ENCODE peak calls at places on chromosomes 5 and 9, in ten cellular contexts. L is endothelial cell, J is GM12865, Q is endodermal cell, Y is ovary, G is B cell, I is stomach, O is brain microvascular endothelial cell, V is progenitor cell of endocrine pancreas, P is fibroblast of lung. K is an unnamed sample.

GRCh38 chr5:140348104-140348503 is 1.7 kb upstream of the HBEGF start:
- DNase-seq in L (no peak), J (no peak), Q (no peak), Y (no peak), G (no peak), I (no peak), O (no peak), V (no peak), P (no peak), K (no peak)

GRCh38 chr5:172561151-172561550 is 79.9 kb upstream of the NEURL1B start:
- DNase-seq in L (no peak), J (no peak), Q (no peak), Y (no peak), G (no peak), I (no peak), O (no peak), V (no peak), P (peak), K (no peak)

GRCh38 chr5:78741014-78741413 is 92.4 kb upstream of the LHFPL2 start:
- DNase-seq in L (no peak), J (no peak), Q (no peak), Y (no peak), G (no peak), I (no peak), O (no peak), V (no peak), P (no peak), K (no peak)

GRCh38 chr9:128001411-128002298 is 20.9 kb upstream of the EEIG1 start:
- DNase-seq in L (no peak), J (no peak), Q (peak), Y (no peak), G (no peak), I (peak), O (peak), V (no peak), P (peak), K (no peak)

GRCh38 chr5:144356489-144356888 is 185.8 kb downstream of the KCTD16 start:
- DNase-seq in L (no peak), J (no peak), Q (no peak), Y (no peak), G (no peak), I (no peak), O (no peak), V (no peak), P (no peak), K (no peak)

GRCh38 chr5:32329395-32329834 is 16.7 kb upstream of the MTMR12 start:
- DNase-seq in L (peak), J (peak), Q (peak), Y (peak), G (peak), I (peak), O (peak), V (no peak), P (peak), K (peak)

GRCh38 chr5:134965271-134965825 is 2.4 kb upstream of the CATSPER3 start:
- DNase-seq in L (no peak), J (no peak), Q (no peak), Y (no peak), G (no peak), I (no peak), O (no peak), V (no peak), P (no peak), K (no peak)

GRCh38 chr9:13424204-13424603 is 144.7 kb upstream of the MPDZ start:
- DNase-seq in L (no peak), J (no peak), Q (no peak), Y (no peak), G (no peak), I (no peak), O (no peak), V (no peak), P (no peak), K (no peak)

GRCh38 chr5:40676643-40677333 is 2.9 kb upstream of the PTGER4 start:
- DNase-seq in L (no peak), J (no peak), Q (peak), Y (no peak), G (no peak), I (no peak), O (peak), V (no peak), P (peak), K (no peak)

GRCh38 chr5:133985540-133986180 is 17.2 kb upstream of the C5orf15 start:
- DNase-seq in L (no peak), J (no peak), Q (no peak), Y (no peak), G (no peak), I (no peak), O (no peak), V (no peak), P (no peak), K (no peak)

GRCh38 chr9:133050142-133050541 is 11.6 kb upstream of the CEL start:
- DNase-seq in L (no peak), J (no peak), Q (no peak), Y (no peak), G (no peak), I (no peak), O (peak), V (no peak), P (peak), K (no peak)

GRCh38 chr5:61915646-61916045 is 390.4 kb upstream of the KIF2A start:
- DNase-seq in L (no peak), J (no peak), Q (peak), Y (no peak), G (no peak), I (no peak), O (no peak), V (no peak), P (no peak), K (no peak)

GRCh38 chr9:20513126-20513913 is 109.0 kb downstream of the MLLT3 start:
- DNase-seq in L (no peak), J (no peak), Q (no peak), Y (no peak), G (no peak), I (no peak), O (peak), V (no peak), P (peak), K (no peak)

GRCh38 chr9:125160750-125161149 is 17.4 kb upstream of the SCAI start:
- DNase-seq in L (no peak), J (no peak), Q (no peak), Y (no peak), G (no peak), I (no peak), O (no peak), V (no peak), P (no peak), K (no peak)

GRCh38 chr5:80713640-80714039 is 58.9 kb upstream of the DHFR start:
- DNase-seq in L (no peak), J (no peak), Q (no peak), Y (no peak), G (no peak), I (no peak), O (no peak), V (no peak), P (no peak), K (no peak)

GRCh38 chr5:91224969-91225368 is 158.1 kb downstream of the ARRDC3 start:
- DNase-seq in L (no peak), J (peak), Q (no peak), Y (no peak), G (no peak), I (no peak), O (no peak), V (no peak), P (peak), K (no peak)

GRCh38 chr5:17018871-17019270 is 82.8 kb upstream of the MYO10 start:
- DNase-seq in L (no peak), J (no peak), Q (no peak), Y (no peak), G (no peak), I (no peak), O (no peak), V (no peak), P (no peak), K (no peak)

GRCh38 chr5:108345541-108346171 is 36.2 kb downstream of the FBXL17 start:
- DNase-seq in L (no peak), J (peak), Q (no peak), Y (no peak), G (peak), I (no peak), O (no peak), V (no peak), P (peak), K (peak)

GRCh38 chr9:114367406-114367805 is 20.4 kb downstream of the AKNA start:
- DNase-seq in L (no peak), J (no peak), Q (no peak), Y (no peak), G (no peak), I (no peak), O (no peak), V (no peak), P (no peak), K (no peak)

GRCh38 chr9:128271112-128271511 is 4.7 kb downstream of the GOLGA2 start:
- DNase-seq in L (no peak), J (no peak), Q (peak), Y (no peak), G (no peak), I (peak), O (no peak), V (no peak), P (no peak), K (no peak)

GRCh38 chr5:65767565-65767964 is 45.6 kb downstream of the NLN start:
- DNase-seq in L (no peak), J (no peak), Q (no peak), Y (no peak), G (no peak), I (no peak), O (no peak), V (no peak), P (no peak), K (no peak)

GRCh38 chr5:111859533-111860270 is 102.7 kb upstream of the NREP start:
- DNase-seq in L (no peak), J (no peak), Q (no peak), Y (no peak), G (no peak), I (no peak), O (peak), V (no peak), P (peak), K (no peak)

GRCh38 chr9:98520221-98520920 is 188.4 kb downstream of the GABBR2 start:
- DNase-seq in L (no peak), J (no peak), Q (peak), Y (no peak), G (no peak), I (no peak), O (no peak), V (no peak), P (peak), K (no peak)

GRCh38 chr9:34990908-34991832 is 1.6 kb downstream of the DNAJB5 start:
- DNase-seq in L (no peak), J (peak), Q (peak), Y (no peak), G (no peak), I (no peak), O (no peak), V (no peak), P (no peak), K (no peak)

GRCh38 chr5:139140631-139141071 is 57.5 kb downstream of the SIL1 start:
- DNase-seq in L (no peak), J (peak), Q (no peak), Y (no peak), G (no peak), I (no peak), O (no peak), V (no peak), P (peak), K (no peak)

GRCh38 chr9:135015096-135015495 is 72.4 kb upstream of the OLFM1 start:
- DNase-seq in L (no peak), J (no peak), Q (no peak), Y (no peak), G (no peak), I (no peak), O (no peak), V (no peak), P (no peak), K (no peak)

GRCh38 chr5:39164016-39164415 is 55.3 kb downstream of the FYB1 start:
- DNase-seq in L (no peak), J (no peak), Q (no peak), Y (no peak), G (no peak), I (no peak), O (no peak), V (no peak), P (no peak), K (no peak)

GRCh38 chr9:16319646-16320045 is 550.8 kb downstream of the BNC2 start:
- DNase-seq in L (no peak), J (no peak), Q (no peak), Y (no peak), G (no peak), I (no peak), O (no peak), V (no peak), P (no peak), K (no peak)

GRCh38 chr5:141960449-141961323 is 2.7 kb upstream of the PCDH12 start:
- DNase-seq in L (peak), J (peak), Q (peak), Y (peak), G (peak), I (peak), O (peak), V (peak), P (peak), K (peak)

GRCh38 chr5:103582364-103582763 is 19.8 kb upstream of the NUDT12 start:
- DNase-seq in L (peak), J (peak), Q (peak), Y (no peak), G (no peak), I (no peak), O (peak), V (no peak), P (peak), K (peak)

GRCh38 chr9:114339130-114339908 is 9.7 kb downstream of the ORM2 start:
- DNase-seq in L (peak), J (peak), Q (peak), Y (peak), G (peak), I (peak), O (peak), V (peak), P (peak), K (peak)

GRCh38 chr9:132584616-132585560 is 2.5 kb downstream of the BARHL1 start:
- DNase-seq in L (no peak), J (no peak), Q (peak), Y (no peak), G (no peak), I (no peak), O (no peak), V (no peak), P (peak), K (no peak)

GRCh38 chr5:15026011-15026481 is 154.5 kb upstream of the ANKH start:
- DNase-seq in L (no peak), J (no peak), Q (no peak), Y (no peak), G (no peak), I (no peak), O (no peak), V (no peak), P (peak), K (no peak)

GRCh38 chr5:154826-155225 is 36.5 kb upstream of the LRRC14B start:
- DNase-seq in L (no peak), J (no peak), Q (no peak), Y (no peak), G (peak), I (no peak), O (no peak), V (no peak), P (no peak), K (no peak)

GRCh38 chr5:98341038-98341710 is 432.3 kb upstream of the RGMB start:
- DNase-seq in L (no peak), J (no peak), Q (no peak), Y (no peak), G (no peak), I (no peak), O (peak), V (no peak), P (peak), K (no peak)

DNA sequence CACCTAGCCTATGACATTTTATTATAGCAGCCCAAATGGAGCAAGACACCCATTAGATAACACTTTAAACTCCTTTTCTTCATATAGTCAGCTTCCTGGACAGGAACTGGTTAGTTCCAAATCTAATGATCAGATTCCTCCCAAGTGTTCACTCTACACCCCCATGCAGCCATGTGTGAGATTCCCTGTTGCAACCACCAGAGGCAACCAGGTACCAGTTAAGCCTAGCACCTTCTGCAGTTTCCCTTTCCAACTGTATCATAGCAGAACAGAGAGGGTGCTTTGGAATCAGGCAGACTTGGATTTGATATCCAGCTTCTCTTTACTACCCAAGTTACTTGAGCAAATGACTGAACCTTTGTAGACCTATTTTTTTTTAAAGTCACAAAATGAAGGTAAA is 296.6 kb upstream of the PCSK5 start:
- DNase-seq in L (no peak), J (no peak), Q (no peak), Y (no peak), G (no peak), I (no peak), O (no peak), V (no peak), P (no peak), K (no peak)
- TF ChIP-seq CTCF in L (no peak), J (no peak), Q (peak), Y (no peak), G (no peak), I (no peak), O (no peak), V (no peak), P (no peak), K (no peak)

GRCh38 chr5:1769017-1769640 is 30.5 kb downstream of the MRPL36 start:
- DNase-seq in L (no peak), J (no peak), Q (no peak), Y (no peak), G (no peak), I (no peak), O (no peak), V (no peak), P (no peak), K (no peak)

GRCh38 chr5:1769752-1770442 is 29.7 kb downstream of the MRPL36 start:
- DNase-seq in L (no peak), J (no peak), Q (no peak), Y (no peak), G (no peak), I (no peak), O (no peak), V (no peak), P (no peak), K (no peak)

GRCh38 chr5:1770443-1770802 is 29.2 kb downstream of the MRPL36 start:
- DNase-seq in L (no peak), J (no peak), Q (no peak), Y (no peak), G (no peak), I (no peak), O (no peak), V (no peak), P (no peak), K (no peak)

GRCh38 chr5:1771149-1772065 is 28.2 kb downstream of the MRPL36 start:
- DNase-seq in L (no peak), J (no peak), Q (no peak), Y (no peak), G (no peak), I (no peak), O (no peak), V (no peak), P (no peak), K (no peak)

DNA sequence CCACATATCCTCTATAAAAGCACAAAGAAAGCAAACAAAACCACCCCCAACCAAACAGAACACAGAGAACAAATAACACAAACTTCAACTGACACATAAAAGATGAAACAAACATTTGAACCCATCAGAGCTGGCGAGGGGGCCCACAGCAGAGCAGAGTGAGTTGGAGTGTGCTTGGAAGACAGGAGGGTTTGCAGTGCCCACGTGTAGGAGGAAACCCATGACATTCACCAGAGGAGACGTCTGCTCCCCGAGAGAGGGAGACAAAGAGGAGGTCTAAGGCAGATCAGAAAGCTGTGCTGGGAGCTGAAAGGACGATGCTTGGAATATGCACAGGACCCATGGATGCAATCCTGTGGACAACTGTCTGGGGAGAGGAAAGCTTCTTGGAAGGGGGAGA is 27.0 kb downstream of the MRPL36 start:
- DNase-seq in L (no peak), J (peak), Q (no peak), Y (no peak), G (no peak), I (no peak), O (peak), V (no peak), P (peak), K (peak)
- TF ChIP-seq CTCF in L (no peak), J (peak), Q (peak), Y (no peak), G (no peak), I (no peak), O (peak), V (peak), P (peak), K (peak)

GRCh38 chr9:4663956-4664355 is 1.9 kb downstream of the PLPP6 start:
- DNase-seq in L (no peak), J (no peak), Q (no peak), Y (no peak), G (no peak), I (no peak), O (no peak), V (no peak), P (no peak), K (no peak)

GRCh38 chr9:4665357-4665756 is 923 bp downstream of the SPATA6L start:
- DNase-seq in L (no peak), J (no peak), Q (no peak), Y (no peak), G (no peak), I (no peak), O (no peak), V (no peak), P (peak), K (no peak)

GRCh38 chr9:4668604-4669003 is 2.3 kb upstream of the SPATA6L start:
- DNase-seq in L (no peak), J (peak), Q (no peak), Y (no peak), G (no peak), I (no peak), O (no peak), V (no peak), P (no peak), K (no peak)

GRCh38 chr9:4667681-4668080 is 1.4 kb upstream of the SPATA6L start:
- DNase-seq in L (no peak), J (no peak), Q (no peak), Y (no peak), G (no peak), I (no peak), O (no peak), V (no peak), P (no peak), K (no peak)

GRCh38 chr9:4666042-4666699 is at the start of gene SPATA6L:
- DNase-seq in L (peak), J (peak), Q (peak), Y (peak), G (peak), I (peak), O (no peak), V (peak), P (peak), K (peak)
- TF ChIP-seq CTCF in L (no peak), J (no peak), Q (peak), Y (no peak), G (no peak), I (no peak), O (peak), V (no peak), P (peak), K (peak)

DNA sequence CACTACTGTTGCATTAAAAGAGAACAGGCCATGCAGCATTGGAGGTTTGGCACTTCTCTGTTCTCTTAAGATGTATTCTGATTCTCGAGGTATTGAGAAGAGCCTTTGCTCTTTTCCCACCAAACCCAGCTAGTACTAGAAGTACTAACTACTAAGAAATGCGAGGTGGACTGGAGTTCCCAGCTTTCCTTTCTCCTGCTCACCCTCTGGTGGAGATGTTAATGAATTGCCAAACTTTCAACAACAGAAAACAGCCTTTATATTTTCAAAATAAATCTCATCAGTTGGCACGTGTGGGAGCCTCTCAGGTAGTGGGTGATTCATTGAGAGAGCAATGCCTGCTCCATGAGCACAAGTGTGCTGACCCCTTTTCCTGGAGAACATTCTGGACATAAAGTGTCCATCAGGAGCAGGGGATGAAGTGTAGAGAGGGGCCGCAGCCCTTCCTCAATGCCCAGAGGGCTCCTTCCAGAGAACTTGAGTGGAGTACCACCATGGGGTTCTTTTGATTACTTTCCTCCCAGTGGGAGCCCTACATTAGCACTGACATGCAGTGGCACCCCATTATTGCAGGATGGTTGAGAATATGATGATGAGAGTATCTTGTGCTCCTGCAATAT is 45.7 kb downstream of the TMEM174 start:
- DNase-seq in L (no peak), J (no peak), Q (peak), Y (no peak), G (no peak), I (no peak), O (peak), V (no peak), P (peak), K (no peak)
- TF ChIP-seq CTCF in L (peak), J (no peak), Q (peak), Y (no peak), G (no peak), I (no peak), O (peak), V (peak), P (peak), K (no peak)

GRCh38 chr5:45696206-45696836 is at the start of gene HCN1:
- DNase-seq in L (peak), J (no peak), Q (peak), Y (peak), G (no peak), I (peak), O (peak), V (peak), P (peak), K (peak)
- TF ChIP-seq CTCF in L (peak), J (no peak), Q (peak), Y (no peak), G (no peak), I (peak), O (peak), V (peak), P (peak), K (peak)